ENCODE peak calls at places on chromosomes 1 and 21, in ten cellular contexts. One of them, this sample, is unnamed.

GRCh38 chr1:209435654-209436566 is 147.6 kb upstream of the CAMK1G start:
- DNase-seq in transverse colon: peak
- DNase-seq in K562: peak
- DNase-seq in sigmoid colon: peak
- DNase-seq in suprapubic skin: peak
- DNase-seq in A549: peak
- DNase-seq in ovary: peak
- DNase-seq in esophagus muscularis mucosa: no peak
- DNase-seq in SK-N-SH: peak
- DNase-seq in GM12878: no peak
- DNase-seq in this sample: peak

GRCh38 chr1:155940531-155940992 is 876 bp upstream of the RXFP4 start:
- DNase-seq in transverse colon: peak
- DNase-seq in K562: no peak
- DNase-seq in sigmoid colon: no peak
- DNase-seq in suprapubic skin: no peak
- DNase-seq in A549: peak
- DNase-seq in ovary: peak
- DNase-seq in esophagus muscularis mucosa: no peak
- DNase-seq in SK-N-SH: peak
- DNase-seq in GM12878: no peak
- DNase-seq in this sample: peak

GRCh38 chr1:84932991-84933611 is 40.1 kb upstream of the LPAR3 start:
- DNase-seq in transverse colon: no peak
- DNase-seq in K562: no peak
- DNase-seq in sigmoid colon: no peak
- DNase-seq in suprapubic skin: no peak
- DNase-seq in A549: no peak
- DNase-seq in ovary: no peak
- DNase-seq in esophagus muscularis mucosa: no peak
- DNase-seq in SK-N-SH: no peak
- DNase-seq in GM12878: no peak
- DNase-seq in this sample: no peak

GRCh38 chr1:167499657-167500056 is 18.7 kb downstream of the CD247 start:
- DNase-seq in transverse colon: peak
- DNase-seq in K562: no peak
- DNase-seq in sigmoid colon: no peak
- DNase-seq in suprapubic skin: no peak
- DNase-seq in A549: no peak
- DNase-seq in ovary: no peak
- DNase-seq in esophagus muscularis mucosa: no peak
- DNase-seq in SK-N-SH: no peak
- DNase-seq in GM12878: peak
- DNase-seq in this sample: no peak

GRCh38 chr1:212512731-212513559 is 80.2 kb downstream of the NENF start:
- DNase-seq in transverse colon: no peak
- DNase-seq in K562: no peak
- DNase-seq in sigmoid colon: no peak
- DNase-seq in suprapubic skin: no peak
- DNase-seq in A549: peak
- DNase-seq in ovary: no peak
- DNase-seq in esophagus muscularis mucosa: no peak
- DNase-seq in SK-N-SH: no peak
- DNase-seq in GM12878: no peak
- DNase-seq in this sample: no peak

GRCh38 chr1:119702384-119702783 is 9.3 kb upstream of the PHGDH start:
- DNase-seq in transverse colon: no peak
- DNase-seq in K562: no peak
- DNase-seq in sigmoid colon: no peak
- DNase-seq in suprapubic skin: no peak
- DNase-seq in A549: peak
- DNase-seq in ovary: no peak
- DNase-seq in esophagus muscularis mucosa: no peak
- DNase-seq in SK-N-SH: no peak
- DNase-seq in GM12878: no peak
- DNase-seq in this sample: no peak

GRCh38 chr1:209404577-209404976 is 178.9 kb upstream of the CAMK1G start:
- DNase-seq in transverse colon: no peak
- DNase-seq in K562: no peak
- DNase-seq in sigmoid colon: no peak
- DNase-seq in suprapubic skin: no peak
- DNase-seq in A549: no peak
- DNase-seq in ovary: no peak
- DNase-seq in esophagus muscularis mucosa: no peak
- DNase-seq in SK-N-SH: no peak
- DNase-seq in GM12878: no peak
- DNase-seq in this sample: no peak

GRCh38 chr1:5009376-5010065 is 355.1 kb downstream of the AJAP1 start:
- DNase-seq in transverse colon: no peak
- DNase-seq in K562: no peak
- DNase-seq in sigmoid colon: no peak
- DNase-seq in suprapubic skin: no peak
- DNase-seq in A549: no peak
- DNase-seq in ovary: no peak
- DNase-seq in esophagus muscularis mucosa: peak
- DNase-seq in SK-N-SH: no peak
- DNase-seq in GM12878: no peak
- DNase-seq in this sample: no peak

GRCh38 chr21:44813149-44813548 is 4.7 kb downstream of the SUMO3 start:
- DNase-seq in transverse colon: no peak
- DNase-seq in K562: no peak
- DNase-seq in sigmoid colon: no peak
- DNase-seq in suprapubic skin: no peak
- DNase-seq in A549: no peak
- DNase-seq in ovary: no peak
- DNase-seq in esophagus muscularis mucosa: no peak
- DNase-seq in SK-N-SH: no peak
- DNase-seq in GM12878: no peak
- DNase-seq in this sample: no peak

GRCh38 chr1:226082959-226083302 is 20.4 kb downstream of the H3-3A start:
- DNase-seq in transverse colon: peak
- DNase-seq in K562: no peak
- DNase-seq in sigmoid colon: peak
- DNase-seq in suprapubic skin: peak
- DNase-seq in A549: peak
- DNase-seq in ovary: no peak
- DNase-seq in esophagus muscularis mucosa: no peak
- DNase-seq in SK-N-SH: peak
- DNase-seq in GM12878: no peak
- DNase-seq in this sample: peak

GRCh38 chr1:245512181-245512888 is 357.6 kb downstream of the KIF26B start:
- DNase-seq in transverse colon: no peak
- DNase-seq in K562: no peak
- DNase-seq in sigmoid colon: no peak
- DNase-seq in suprapubic skin: no peak
- DNase-seq in A549: no peak
- DNase-seq in ovary: no peak
- DNase-seq in esophagus muscularis mucosa: no peak
- DNase-seq in SK-N-SH: peak
- DNase-seq in GM12878: no peak
- DNase-seq in this sample: no peak

DNA sequence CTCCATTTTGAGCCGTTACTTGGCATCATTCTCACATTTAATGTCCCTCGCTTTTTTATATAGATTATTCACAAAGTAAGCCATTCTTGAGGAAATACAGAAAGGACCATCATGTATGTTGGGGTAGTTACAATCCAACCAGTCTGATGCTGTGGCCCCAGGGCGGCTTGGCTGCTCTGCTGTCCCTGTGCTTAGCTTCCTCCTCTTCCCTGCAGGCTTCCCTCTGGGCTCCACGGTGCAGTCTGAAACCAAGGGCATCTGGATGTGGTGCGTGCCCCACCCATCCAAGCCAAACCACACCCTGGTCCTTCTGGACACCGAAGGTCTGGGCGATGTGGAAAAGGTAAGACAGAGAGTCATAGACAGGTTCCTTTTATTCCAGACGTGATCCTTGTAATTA is 5.5 kb downstream of the GBP6 start:
- DNase-seq in transverse colon: no peak
- DNase-seq in K562: no peak
- DNase-seq in sigmoid colon: no peak
- DNase-seq in suprapubic skin: no peak
- DNase-seq in A549: no peak
- DNase-seq in ovary: no peak
- DNase-seq in esophagus muscularis mucosa: no peak
- DNase-seq in SK-N-SH: no peak
- DNase-seq in GM12878: no peak
- DNase-seq in this sample: no peak
- TF ChIP-seq EP300 in transverse colon: no peak
- TF ChIP-seq EP300 in K562: no peak
- TF ChIP-seq EP300 in sigmoid colon: no peak
- TF ChIP-seq EP300 in suprapubic skin: no peak
- TF ChIP-seq EP300 in A549: no peak
- TF ChIP-seq EP300 in ovary: no peak
- TF ChIP-seq EP300 in esophagus muscularis mucosa: no peak
- TF ChIP-seq EP300 in SK-N-SH: no peak
- TF ChIP-seq EP300 in GM12878: no peak
- TF ChIP-seq EP300 in this sample: no peak

GRCh38 chr1:15957221-15958090 is 18.4 kb downstream of the ZBTB17 start:
- DNase-seq in transverse colon: no peak
- DNase-seq in K562: peak
- DNase-seq in sigmoid colon: no peak
- DNase-seq in suprapubic skin: peak
- DNase-seq in A549: no peak
- DNase-seq in ovary: no peak
- DNase-seq in esophagus muscularis mucosa: no peak
- DNase-seq in SK-N-SH: peak
- DNase-seq in GM12878: no peak
- DNase-seq in this sample: no peak
- TF ChIP-seq CTCF in transverse colon: no peak
- TF ChIP-seq CTCF in K562: peak
- TF ChIP-seq CTCF in sigmoid colon: no peak
- TF ChIP-seq CTCF in suprapubic skin: no peak
- TF ChIP-seq CTCF in A549: peak
- TF ChIP-seq CTCF in ovary: no peak
- TF ChIP-seq CTCF in esophagus muscularis mucosa: no peak
- TF ChIP-seq CTCF in SK-N-SH: no peak
- TF ChIP-seq CTCF in GM12878: peak
- TF ChIP-seq CTCF in this sample: no peak

GRCh38 chr21:33470701-33471100 is 9.1 kb downstream of the TMEM50B start:
- DNase-seq in transverse colon: no peak
- DNase-seq in K562: no peak
- DNase-seq in sigmoid colon: no peak
- DNase-seq in suprapubic skin: no peak
- DNase-seq in A549: no peak
- DNase-seq in ovary: no peak
- DNase-seq in esophagus muscularis mucosa: no peak
- DNase-seq in SK-N-SH: no peak
- DNase-seq in GM12878: no peak
- DNase-seq in this sample: no peak
- TF ChIP-seq EP300 in transverse colon: no peak
- TF ChIP-seq EP300 in K562: no peak
- TF ChIP-seq EP300 in sigmoid colon: no peak
- TF ChIP-seq EP300 in suprapubic skin: no peak
- TF ChIP-seq EP300 in A549: no peak
- TF ChIP-seq EP300 in ovary: no peak
- TF ChIP-seq EP300 in esophagus muscularis mucosa: no peak
- TF ChIP-seq EP300 in SK-N-SH: no peak
- TF ChIP-seq EP300 in GM12878: no peak
- TF ChIP-seq EP300 in this sample: no peak

DNA sequence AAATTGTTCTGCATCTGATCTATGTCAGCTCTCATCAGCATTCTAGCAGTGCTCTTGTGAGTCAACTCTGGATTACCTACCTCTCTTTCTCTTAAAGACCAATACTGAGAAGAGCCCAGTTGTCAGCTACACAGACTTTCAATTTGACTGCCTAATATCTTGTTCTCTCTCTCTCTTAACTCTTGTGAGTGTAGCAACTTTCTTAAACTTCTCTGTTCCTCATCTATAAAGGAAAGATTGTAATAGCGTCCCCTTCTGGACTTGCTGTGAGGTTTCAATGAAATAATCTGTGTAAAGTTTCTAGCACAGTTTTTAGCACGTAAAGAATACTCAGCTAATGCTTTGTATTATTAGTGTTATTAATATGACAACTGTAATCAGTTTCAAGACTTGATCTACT is 499.3 kb upstream of the ADAMTS5 start:
- DNase-seq in transverse colon: no peak
- DNase-seq in K562: no peak
- DNase-seq in sigmoid colon: no peak
- DNase-seq in suprapubic skin: no peak
- DNase-seq in A549: no peak
- DNase-seq in ovary: no peak
- DNase-seq in esophagus muscularis mucosa: no peak
- DNase-seq in SK-N-SH: no peak
- DNase-seq in GM12878: no peak
- DNase-seq in this sample: no peak
- TF ChIP-seq CTCF in transverse colon: no peak
- TF ChIP-seq CTCF in K562: no peak
- TF ChIP-seq CTCF in sigmoid colon: no peak
- TF ChIP-seq CTCF in suprapubic skin: no peak
- TF ChIP-seq CTCF in A549: no peak
- TF ChIP-seq CTCF in ovary: no peak
- TF ChIP-seq CTCF in esophagus muscularis mucosa: no peak
- TF ChIP-seq CTCF in SK-N-SH: no peak
- TF ChIP-seq CTCF in GM12878: no peak
- TF ChIP-seq CTCF in this sample: no peak

GRCh38 chr1:169236143-169236542 is 129.7 kb downstream of the ATP1B1 start:
- DNase-seq in transverse colon: no peak
- DNase-seq in K562: no peak
- DNase-seq in sigmoid colon: no peak
- DNase-seq in suprapubic skin: no peak
- DNase-seq in A549: no peak
- DNase-seq in ovary: no peak
- DNase-seq in esophagus muscularis mucosa: no peak
- DNase-seq in SK-N-SH: no peak
- DNase-seq in GM12878: no peak
- DNase-seq in this sample: no peak

GRCh38 chr1:169238506-169238905 is 129.1 kb downstream of the NME7 start:
- DNase-seq in transverse colon: no peak
- DNase-seq in K562: no peak
- DNase-seq in sigmoid colon: no peak
- DNase-seq in suprapubic skin: no peak
- DNase-seq in A549: no peak
- DNase-seq in ovary: no peak
- DNase-seq in esophagus muscularis mucosa: no peak
- DNase-seq in SK-N-SH: no peak
- DNase-seq in GM12878: no peak
- DNase-seq in this sample: no peak

GRCh38 chr1:169245706-169246105 is 121.9 kb downstream of the NME7 start:
- DNase-seq in transverse colon: no peak
- DNase-seq in K562: no peak
- DNase-seq in sigmoid colon: no peak
- DNase-seq in suprapubic skin: no peak
- DNase-seq in A549: no peak
- DNase-seq in ovary: no peak
- DNase-seq in esophagus muscularis mucosa: no peak
- DNase-seq in SK-N-SH: no peak
- DNase-seq in GM12878: no peak
- DNase-seq in this sample: no peak

GRCh38 chr1:169236880-169237279 is 130.4 kb downstream of the ATP1B1 start:
- DNase-seq in transverse colon: no peak
- DNase-seq in K562: no peak
- DNase-seq in sigmoid colon: no peak
- DNase-seq in suprapubic skin: no peak
- DNase-seq in A549: no peak
- DNase-seq in ovary: no peak
- DNase-seq in esophagus muscularis mucosa: no peak
- DNase-seq in SK-N-SH: no peak
- DNase-seq in GM12878: no peak
- DNase-seq in this sample: no peak

GRCh38 chr1:169240449-169241242 is 127.0 kb downstream of the NME7 start:
- DNase-seq in transverse colon: no peak
- DNase-seq in K562: no peak
- DNase-seq in sigmoid colon: no peak
- DNase-seq in suprapubic skin: no peak
- DNase-seq in A549: no peak
- DNase-seq in ovary: no peak
- DNase-seq in esophagus muscularis mucosa: no peak
- DNase-seq in SK-N-SH: no peak
- DNase-seq in GM12878: no peak
- DNase-seq in this sample: no peak
- TF ChIP-seq EP300 in transverse colon: no peak
- TF ChIP-seq EP300 in K562: no peak
- TF ChIP-seq EP300 in sigmoid colon: no peak
- TF ChIP-seq EP300 in suprapubic skin: no peak
- TF ChIP-seq EP300 in A549: no peak
- TF ChIP-seq EP300 in ovary: no peak
- TF ChIP-seq EP300 in esophagus muscularis mucosa: no peak
- TF ChIP-seq EP300 in SK-N-SH: peak
- TF ChIP-seq EP300 in GM12878: no peak
- TF ChIP-seq EP300 in this sample: no peak

This sample was measured in stomach.